ENCODE peak calls at places on chromosomes 16 and 17, in six cellular contexts. Y, F, J, E, I and Q are unnamed samples.

GRCh38 chr17:58276423-58276822 is 4.3 kb downstream of the MPO start:
- DNase-seq in Y (no peak), F (no peak), J (no peak), E (no peak), I (no peak), Q (no peak)

GRCh38 chr17:78127888-78128615 is 503 bp downstream of the TMC6 start:
- DNase-seq in Y (peak), F (no peak), J (peak), E (no peak), I (peak), Q (peak)

GRCh38 chr16:53821487-53821886 is 117.5 kb downstream of the FTO start:
- DNase-seq in Y (no peak), F (peak), J (no peak), E (no peak), I (no peak), Q (no peak)

GRCh38 chr17:20059728-20060188 is 50.6 kb downstream of the SPECC1 start:
- DNase-seq in Y (no peak), F (no peak), J (no peak), E (no peak), I (no peak), Q (no peak)

GRCh38 chr16:54067317-54068065 is 219.1 kb downstream of the IRX3 start:
- DNase-seq in Y (no peak), F (no peak), J (no peak), E (no peak), I (no peak), Q (no peak)

GRCh38 chr17:77371888-77372443 is 231.2 kb downstream of the SEC14L1 start:
- DNase-seq in Y (no peak), F (no peak), J (no peak), E (peak), I (no peak), Q (no peak)

GRCh38 chr17:70021726-70022125 is 53.3 kb upstream of the KCNJ16 start:
- DNase-seq in Y (peak), F (peak), J (no peak), E (no peak), I (no peak), Q (no peak)

GRCh38 chr16:16933861-16934260 is 536.9 kb downstream of the XYLT1 start:
- DNase-seq in Y (no peak), F (no peak), J (no peak), E (no peak), I (no peak), Q (no peak)

GRCh38 chr16:87017388-87018012 is 299.7 kb downstream of the C16orf95 start:
- DNase-seq in Y (no peak), F (peak), J (no peak), E (no peak), I (peak), Q (no peak)

GRCh38 chr17:45262516-45263476 is 902 bp upstream of the SPATA32 start:
- DNase-seq in Y (no peak), F (peak), J (no peak), E (no peak), I (peak), Q (no peak)

GRCh38 chr16:83802135-83802534 is 5.6 kb upstream of the HSBP1 start:
- DNase-seq in Y (no peak), F (peak), J (no peak), E (no peak), I (no peak), Q (no peak)

GRCh38 chr17:51640108-51640622 is 379.8 kb downstream of the UTP18 start:
- DNase-seq in Y (no peak), F (no peak), J (no peak), E (no peak), I (no peak), Q (no peak)

GRCh38 chr17:3512512-3513171 is 36.8 kb downstream of the ASPA start:
- DNase-seq in Y (peak), F (peak), J (peak), E (peak), I (peak), Q (peak)

GRCh38 chr17:70525976-70526375 is 356.6 kb downstream of the KCNJ2 start:
- DNase-seq in Y (no peak), F (no peak), J (no peak), E (no peak), I (no peak), Q (no peak)

GRCh38 chr16:87160752-87161337 is 156.3 kb downstream of the C16orf95 start:
- DNase-seq in Y (no peak), F (no peak), J (no peak), E (no peak), I (no peak), Q (no peak)

GRCh38 chr16:1046271-1046955 is 26.1 kb upstream of the SSTR5 start:
- DNase-seq in Y (no peak), F (no peak), J (no peak), E (no peak), I (no peak), Q (no peak)

GRCh38 chr17:31744541-31744951 is 114.5 kb downstream of the COPRS start:
- DNase-seq in Y (no peak), F (peak), J (no peak), E (no peak), I (no peak), Q (no peak)

GRCh38 chr16:16861546-16861945 is 482.6 kb downstream of the NPIPA7 start:
- DNase-seq in Y (peak), F (peak), J (peak), E (no peak), I (no peak), Q (peak)

GRCh38 chr16:69329369-69330285 is 761 bp downstream of the PDF start:
- DNase-seq in Y (no peak), F (peak), J (no peak), E (no peak), I (peak), Q (peak)

GRCh38 chr17:18896947-18897346 is 39.0 kb downstream of the PRPSAP2 start:
- DNase-seq in Y (no peak), F (no peak), J (no peak), E (no peak), I (no peak), Q (no peak)

GRCh38 chr17:12789976-12790805 is 893 bp downstream of the ARHGAP44 start:
- DNase-seq in Y (peak), F (no peak), J (peak), E (no peak), I (no peak), Q (peak)

GRCh38 chr16:58280146-58280845 is 14.5 kb downstream of the PRSS54 start:
- DNase-seq in Y (no peak), F (no peak), J (no peak), E (no peak), I (no peak), Q (no peak)

GRCh38 chr16:16186820-16187219 is 36.5 kb downstream of the ABCC6 start:
- DNase-seq in Y (no peak), F (no peak), J (no peak), E (peak), I (no peak), Q (no peak)

GRCh38 chr17:13393841-13394710 is 207.7 kb downstream of the HS3ST3A1 start:
- DNase-seq in Y (peak), F (peak), J (no peak), E (no peak), I (no peak), Q (no peak)

GRCh38 chr16:50354629-50355456 is 13.9 kb downstream of the BRD7 start:
- DNase-seq in Y (peak), F (no peak), J (no peak), E (no peak), I (no peak), Q (no peak)

GRCh38 chr16:77816293-77816692 is 27.9 kb downstream of the VAT1L start:
- DNase-seq in Y (no peak), F (peak), J (no peak), E (no peak), I (no peak), Q (peak)

GRCh38 chr16:88394426-88394825 is 11.7 kb downstream of the ZNF469 start:
- DNase-seq in Y (no peak), F (no peak), J (no peak), E (no peak), I (no peak), Q (no peak)

GRCh38 chr16:89633064-89633631 is 19.7 kb downstream of the DPEP1 start:
- DNase-seq in Y (no peak), F (peak), J (peak), E (no peak), I (no peak), Q (no peak)

GRCh38 chr16:86527366-86527765 is 17.0 kb downstream of the FOXF1 start:
- DNase-seq in Y (no peak), F (no peak), J (no peak), E (no peak), I (peak), Q (no peak)

GRCh38 chr16:77043076-77043475 is 147.9 kb upstream of the MON1B start:
- DNase-seq in Y (no peak), F (peak), J (no peak), E (no peak), I (no peak), Q (peak)

GRCh38 chr17:81400154-81400938 is 5.1 kb downstream of the BAHCC1 start:
- DNase-seq in Y (peak), F (peak), J (peak), E (no peak), I (no peak), Q (peak)

GRCh38 chr17:38464723-38465419 is 36.6 kb downstream of the ARHGAP23 start:
- DNase-seq in Y (no peak), F (peak), J (peak), E (peak), I (peak), Q (peak)